ENCODE peak calls at places on chromosomes 1 and 21, in ten cellular contexts. H is thoracic aorta, R is prostate gland, E is aorta, X is small intestine, G is A673, N is ascending aorta, K is heart right ventricle, A is BJ, I is tibial artery. V is an unnamed sample. For H3K36me3, the result is how much of the 10 kb centered on the place peaks cover.

GRCh38 chr1:172746091-172746949 is 87.4 kb downstream of the FASLG start:
- DNase-seq in H (no peak), R (peak), E (no peak), X (peak), G (no peak), N (no peak), K (no peak), A (peak), I (no peak), V (peak)

GRCh38 chr1:241413386-241413785 is 56.4 kb upstream of the RGS7 start:
- DNase-seq in H (no peak), R (no peak), E (no peak), X (no peak), G (no peak), N (no peak), K (no peak), A (peak), I (no peak), V (no peak)

GRCh38 chr1:227559499-227559898 is 3.9 kb upstream of the ZNF678 start:
- DNase-seq in H (no peak), R (no peak), E (peak), X (no peak), G (no peak), N (no peak), K (no peak), A (no peak), I (no peak), V (no peak)

GRCh38 chr21:37767984-37768383 is 148.3 kb downstream of the KCNJ6 start:
- DNase-seq in H (no peak), R (no peak), E (no peak), X (no peak), G (no peak), N (no peak), K (no peak), A (no peak), I (no peak), V (no peak)

GRCh38 chr1:32972814-32973428 is 8.3 kb upstream of the RNF19B start:
- DNase-seq in H (no peak), R (peak), E (peak), X (peak), G (peak), N (no peak), K (peak), A (no peak), I (peak), V (peak)

GRCh38 chr1:48227165-48228013 is 4.9 kb downstream of the SLC5A9 start:
- DNase-seq in H (no peak), R (no peak), E (no peak), X (no peak), G (no peak), N (no peak), K (no peak), A (no peak), I (no peak), V (peak)

GRCh38 chr1:203153051-203153988 is 22.3 kb downstream of the MYBPH start:
- DNase-seq in H (no peak), R (no peak), E (no peak), X (no peak), G (peak), N (no peak), K (no peak), A (no peak), I (no peak), V (no peak)

GRCh38 chr1:181514298-181515290 is 31.3 kb downstream of the CACNA1E start:
- DNase-seq in H (no peak), R (no peak), E (no peak), X (peak), G (no peak), N (no peak), K (no peak), A (no peak), I (no peak), V (no peak)

GRCh38 chr1:91827094-91828006 is 58.6 kb downstream of the TGFBR3 start:
- DNase-seq in H (no peak), R (peak), E (no peak), X (peak), G (no peak), N (no peak), K (peak), A (no peak), I (no peak), V (no peak)

GRCh38 chr1:163085041-163085903 is 16.1 kb downstream of the RGS4 start:
- DNase-seq in H (no peak), R (no peak), E (no peak), X (no peak), G (no peak), N (no peak), K (no peak), A (peak), I (peak), V (no peak)

GRCh38 chr1:54884135-54884586 is 2.8 kb downstream of the DHCR24 start:
- DNase-seq in H (no peak), R (no peak), E (no peak), X (no peak), G (no peak), N (no peak), K (no peak), A (no peak), I (no peak), V (no peak)

GRCh38 chr1:54879872-54880271 is 7.1 kb downstream of the DHCR24 start:
- DNase-seq in H (no peak), R (no peak), E (no peak), X (no peak), G (no peak), N (no peak), K (no peak), A (no peak), I (no peak), V (no peak)

GRCh38 chr1:54884768-54885167 is 2.2 kb downstream of the DHCR24 start:
- DNase-seq in H (no peak), R (no peak), E (no peak), X (no peak), G (no peak), N (no peak), K (no peak), A (no peak), I (no peak), V (no peak)

GRCh38 chr1:54883349-54884102 is 3.5 kb downstream of the DHCR24 start:
- DNase-seq in H (no peak), R (peak), E (no peak), X (no peak), G (no peak), N (no peak), K (no peak), A (no peak), I (no peak), V (peak)

DNA sequence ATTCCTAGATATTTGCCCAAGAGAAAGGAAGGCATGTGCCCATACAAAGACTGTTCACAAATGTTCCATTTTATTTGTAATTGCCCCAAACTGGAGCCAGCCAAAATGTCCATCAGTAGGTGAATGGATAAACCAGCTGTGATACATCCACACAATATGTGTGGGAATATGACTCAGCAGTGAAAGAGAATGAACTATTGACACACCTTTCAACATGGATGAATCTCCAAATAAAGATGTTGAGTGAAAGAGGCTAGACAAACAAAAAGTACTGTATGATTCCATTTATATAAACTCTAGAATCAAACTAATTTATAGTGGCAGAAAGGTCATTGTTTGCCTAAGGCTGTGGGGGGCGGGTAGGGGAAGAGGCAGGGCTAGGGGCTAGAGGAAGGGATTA is 4.5 kb downstream of the DHCR24 start:
- DNase-seq in H (no peak), R (no peak), E (no peak), X (no peak), G (no peak), N (no peak), K (no peak), A (no peak), I (no peak), V (no peak)
- H3K36me3 ChIP-seq in H (under half), R (under half), E (under half), X (under half), G (half or more), N (under half), K (under half), A (under half), I (under half), V (under half)

GRCh38 chr1:156033011-156033410 is 12.3 kb upstream of the SSR2 start:
- DNase-seq in H (no peak), R (no peak), E (no peak), X (no peak), G (peak), N (no peak), K (no peak), A (no peak), I (no peak), V (no peak)
- H3K36me3 ChIP-seq in H (under half), R (under half), E (under half), X (under half), G (under half), N (under half), K (under half), A (under half), I (under half), V (under half)

GRCh38 chr1:55134152-55134808 is 80.9 kb downstream of the USP24 start:
- DNase-seq in H (no peak), R (no peak), E (no peak), X (no peak), G (no peak), N (no peak), K (no peak), A (no peak), I (no peak), V (no peak)
- H3K36me3 ChIP-seq in H (under half), R (under half), E (under half), X (under half), G (half or more), N (half or more), K (half or more), A (under half), I (half or more), V (under half)

GRCh38 chr1:110038271-110038670 is 3.8 kb downstream of the STRIP1 start:
- DNase-seq in H (no peak), R (no peak), E (no peak), X (no peak), G (no peak), N (no peak), K (no peak), A (no peak), I (no peak), V (no peak)
- H3K36me3 ChIP-seq in H (under half), R (under half), E (under half), X (under half), G (half or more), N (half or more), K (under half), A (under half), I (half or more), V (half or more)

DNA sequence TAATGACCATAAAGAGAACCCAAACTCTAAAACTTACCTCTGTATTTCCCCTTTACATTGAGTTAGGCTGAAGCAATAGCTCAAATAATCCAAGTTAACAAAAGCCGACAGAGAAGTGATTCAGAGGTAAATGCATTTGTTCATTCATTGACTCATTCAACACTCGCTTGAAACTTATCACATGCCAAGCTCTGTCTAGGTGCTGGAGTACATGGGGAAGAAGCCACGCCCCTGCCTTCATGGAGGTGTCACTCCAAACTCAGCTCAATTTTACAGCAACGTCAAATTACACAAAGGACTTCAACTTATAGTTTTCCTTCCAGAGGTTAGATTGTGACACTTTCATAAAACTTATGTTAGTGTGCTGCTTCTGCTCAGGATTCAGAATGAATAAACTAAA is 45.8 kb downstream of the SLC25A24 start:
- DNase-seq in H (no peak), R (no peak), E (no peak), X (no peak), G (no peak), N (no peak), K (no peak), A (no peak), I (no peak), V (no peak)
- H3K36me3 ChIP-seq in H (under half), R (under half), E (under half), X (under half), G (under half), N (half or more), K (under half), A (under half), I (half or more), V (under half)

GRCh38 chr1:175984813-175985212 is 222.3 kb downstream of the COP1 start:
- DNase-seq in H (no peak), R (no peak), E (no peak), X (peak), G (no peak), N (no peak), K (no peak), A (no peak), I (no peak), V (no peak)
- H3K36me3 ChIP-seq in H (under half), R (under half), E (under half), X (under half), G (under half), N (half or more), K (under half), A (under half), I (half or more), V (under half)